ENCODE peak calls at places on chromosomes 2 and 18, in seven cellular contexts. L, N, C, O, U, W and G are unnamed samples.

GRCh38 chr2:65554765-65555561 is 122.6 kb upstream of the SPRED2 start:
- DNase-seq in O (peak), C (no peak), L (no peak), U (no peak), N (peak), W (no peak), G (no peak)

GRCh38 chr2:241813080-241813805 is 4.2 kb downstream of the NEU4 start:
- DNase-seq in C (peak), N (no peak), O (no peak), U (no peak), W (no peak), L (peak), G (no peak)

GRCh38 chr2:177169810-177170514 is 42.6 kb upstream of the HNRNPA3 start:
- DNase-seq in C (no peak), U (no peak), O (peak), N (no peak), L (peak), W (no peak), G (no peak)

GRCh38 chr18:67367540-67367939 is 149.0 kb downstream of the DSEL start:
- DNase-seq in N (peak), L (no peak), O (no peak), U (no peak), W (no peak), C (no peak), G (no peak)

GRCh38 chr2:96142217-96143113 is 2.8 kb downstream of the DUSP2 start:
- DNase-seq in C (peak), O (peak), W (no peak), N (no peak), U (peak), L (no peak), G (no peak)

GRCh38 chr2:145845923-145846322 is 1326.0 kb upstream of the ZEB2 start:
- DNase-seq in L (no peak), W (no peak), C (no peak), U (no peak), O (no peak), N (no peak), G (no peak)

GRCh38 chr2:144096531-144096930 is 423.4 kb downstream of the ZEB2 start:
- DNase-seq in U (no peak), O (no peak), L (no peak), N (no peak), W (no peak), C (no peak), G (peak)

GRCh38 chr2:164514491-164514890 is 106.8 kb downstream of the GRB14 start:
- DNase-seq in U (no peak), O (no peak), L (no peak), W (no peak), C (no peak), N (peak), G (peak)

GRCh38 chr2:158723921-158724802 is 71.0 kb upstream of the DAPL1 start:
- DNase-seq in C (peak), U (no peak), W (no peak), N (peak), O (no peak), L (no peak), G (peak)

GRCh38 chr2:48946444-48947048 is 191.0 kb upstream of the LHCGR start:
- DNase-seq in N (peak), L (no peak), C (peak), U (no peak), W (peak), O (peak), G (peak)

GRCh38 chr2:5781679-5782078 is 89.5 kb downstream of the SOX11 start:
- DNase-seq in C (peak), W (no peak), U (no peak), N (no peak), O (no peak), L (no peak), G (no peak)

GRCh38 chr18:55265916-55266488 is 306.7 kb upstream of the CCDC68 start:
- DNase-seq in W (no peak), L (no peak), N (peak), U (no peak), O (peak), C (no peak), G (no peak)

GRCh38 chr2:27496357-27497287 is at the start of gene GCKR:
- DNase-seq in N (peak), L (no peak), C (no peak), W (no peak), O (no peak), U (no peak), G (no peak)

GRCh38 chr2:106956879-106957278 is 70.9 kb upstream of the ST6GAL2 start:
- DNase-seq in O (no peak), L (no peak), U (no peak), W (no peak), C (no peak), N (peak), G (peak)

GRCh38 chr2:54212456-54212855 is 43.6 kb downstream of the TSPYL6 start:
- DNase-seq in O (no peak), C (no peak), N (peak), W (no peak), U (no peak), L (no peak), G (peak)

GRCh38 chr18:27404855-27405254 is 219.7 kb upstream of the CHST9 start:
- DNase-seq in U (no peak), L (no peak), W (no peak), C (no peak), O (no peak), N (no peak), G (no peak)

GRCh38 chr2:17879913-17880274 is 1.4 kb downstream of the KCNS3 start:
- DNase-seq in C (no peak), O (no peak), W (no peak), L (no peak), U (no peak), N (no peak), G (no peak)

GRCh38 chr2:64779117-64779690 is 125.5 kb upstream of the SERTAD2 start:
- DNase-seq in L (no peak), N (peak), U (no peak), C (no peak), W (no peak), O (no peak), G (no peak)

GRCh38 chr2:70716131-70716766 is 51.8 kb downstream of the ADD2 start:
- DNase-seq in N (no peak), U (no peak), W (peak), O (no peak), C (no peak), L (no peak), G (no peak)

GRCh38 chr18:1003499-1003898 is 98.8 kb downstream of the ADCYAP1 start:
- DNase-seq in N (no peak), O (no peak), C (no peak), L (no peak), W (no peak), U (no peak), G (no peak)